ENCODE peak calls at places on chromosomes 2 and 18, in ten cellular contexts. O is NCI-H2081 treated with DMSO at 0.1 percent for 48 hours; M is germinal center; Z is Calu3; Q is DMS 273 treated with DMSO at 0.1 percent for 48 hours; S is activated T-cell treated with anti-CD3 and anti-CD28 coated beads, Interleukin-2, amount 50 U/mL, for 72 hours; D is stimulated activated CD4-positive, alpha-beta T cell treated with anti-CD3 and anti-CD28 coated beads, TNF-alpha, amount 100 ng/mL, for 24 hours; A is BJ; L is GM23248; C is dorsolateral prefrontal cortex. G is an unnamed sample.

GRCh38 chr2:603427-603826 is 73.8 kb downstream of the TMEM18 start:
- DNase-seq in O (no peak), A (no peak), M (no peak), C (no peak), S (no peak), Z (no peak), L (no peak), D (no peak), Q (no peak), G (no peak)

GRCh38 chr2:172436889-172437288 is 9.5 kb downstream of the ITGA6 start:
- DNase-seq in D (no peak), M (no peak), C (no peak), Z (no peak), Q (no peak), A (no peak), O (no peak), L (no peak), S (no peak), G (no peak)

GRCh38 chr2:182920631-182921056 is 54.2 kb upstream of the FRZB start:
- DNase-seq in M (no peak), Z (no peak), O (no peak), S (no peak), L (no peak), A (no peak), D (no peak), C (no peak), Q (no peak), G (no peak)

GRCh38 chr2:209441541-209441940 is 17.7 kb downstream of the MAP2 start:
- DNase-seq in Q (no peak), M (no peak), Z (no peak), O (no peak), A (no peak), S (no peak), C (no peak), L (no peak), D (no peak), G (no peak)

GRCh38 chr18:58868440-58868839 is 3.8 kb downstream of the ZNF532 start:
- DNase-seq in D (no peak), A (no peak), Z (no peak), L (no peak), C (no peak), O (no peak), M (no peak), Q (no peak), S (no peak), G (no peak)

GRCh38 chr2:18156421-18156820 is 278.0 kb downstream of the KCNS3 start:
- DNase-seq in D (no peak), A (no peak), O (no peak), Q (no peak), M (no peak), S (no peak), L (no peak), C (no peak), Z (no peak), G (no peak)

GRCh38 chr2:166472332-166472731 is 21.7 kb downstream of the SCN7A start:
- DNase-seq in Z (no peak), Q (no peak), S (no peak), M (no peak), L (no peak), C (no peak), A (no peak), O (no peak), D (no peak), G (no peak)

GRCh38 chr2:127217470-127218325 is 2.4 kb downstream of the CYP27C1 start:
- DNase-seq in M (no peak), Q (no peak), D (no peak), O (no peak), L (peak; percentile 87), A (no peak), C (no peak), S (no peak), Z (peak; percentile 68), G (peak; percentile 58)

GRCh38 chr2:225002039-225002655 is 40.1 kb downstream of the DOCK10 start:
- DNase-seq in L (peak; percentile 84), D (peak; percentile 66), Z (peak; percentile 61), O (no peak), Q (no peak), C (no peak), A (no peak), S (peak; percentile 74), M (peak; percentile 62), G (peak; percentile 31)

G was measured in LoVo.